ENCODE peak calls at places on chromosomes 4 and X, in eight cellular contexts. J is stomach, L is psoas muscle, C is fibroblast of lung, A is left ventricle myocardium inferior, O is AG10803, D is astrocyte of the spinal cord, P is cardiac muscle cell. N is an unnamed sample.

GRCh38 chr4:37188100-37188499 is 56.4 kb upstream of the NWD2 start:
- DNase-seq in J (no peak), L (no peak), C (no peak), A (no peak), O (no peak), D (no peak), P (no peak), N (no peak)

GRCh38 chrX:130829526-130830515 is 73.2 kb downstream of the ENOX2 start:
- DNase-seq in J (no peak), L (no peak), C (peak; percentile 27), A (no peak), O (no peak), D (no peak), P (no peak), N (no peak)

GRCh38 chrX:2608638-2609430 is 82.3 kb upstream of the CD99 start:
- DNase-seq in J (peak; percentile 89), L (peak; percentile 90), C (peak; percentile 81), A (peak; percentile 90), O (peak; percentile 83), D (peak; percentile 82), P (peak; percentile 86), N (peak; percentile 17)

GRCh38 chr4:126458993-126459392 is 1144.2 kb downstream of the FAT4 start:
- DNase-seq in J (no peak), L (no peak), C (peak; percentile 41), A (no peak), O (peak; percentile 58), D (peak; percentile 10), P (no peak), N (no peak)

GRCh38 chrX:39439910-39440733 is 638.9 kb downstream of the MID1IP1 start:
- DNase-seq in J (no peak), L (no peak), C (no peak), A (no peak), O (no peak), D (no peak), P (no peak), N (no peak)

GRCh38 chr4:137452799-137453198 is 79.5 kb downstream of the PCDH18 start:
- DNase-seq in J (no peak), L (no peak), C (no peak), A (no peak), O (no peak), D (no peak), P (no peak), N (no peak)

GRCh38 chr4:2071912-2072867 is 13.1 kb downstream of the NAT8L start:
- DNase-seq in J (no peak), L (peak; percentile 42), C (no peak), A (no peak), O (no peak), D (no peak), P (no peak), N (no peak)

GRCh38 chr4:103718993-103719319 is 829 bp downstream of the TACR3 start:
- DNase-seq in J (no peak), L (no peak), C (no peak), A (no peak), O (no peak), D (peak; percentile 16), P (peak; percentile 2), N (no peak)

GRCh38 chr4:165874799-165875371 is 1.8 kb downstream of the TLL1 start:
- DNase-seq in J (no peak), L (peak; percentile 51), C (no peak), A (peak; percentile 19), O (no peak), D (peak; percentile 6), P (peak; percentile 38), N (no peak)

GRCh38 chrX:140712413-140713173 is 3.0 kb downstream of the LINC00632 start:
- DNase-seq in J (peak; percentile 38), L (peak; percentile 62), C (peak; percentile 89), A (peak; percentile 39), O (peak; percentile 34), D (peak; percentile 82), P (peak; percentile 62), N (peak; percentile 54)

GRCh38 chrX:23820235-23820782 is 37.3 kb downstream of the SAT1 start:
- DNase-seq in J (no peak), L (no peak), C (no peak), A (no peak), O (no peak), D (no peak), P (no peak), N (no peak)

GRCh38 chrX:5306654-5307121 is 922.0 kb downstream of the NLGN4X start:
- DNase-seq in J (no peak), L (no peak), C (no peak), A (no peak), O (no peak), D (no peak), P (no peak), N (no peak)

GRCh38 chr4:33837043-33837442 is 2407.3 kb downstream of the ARAP2 start:
- DNase-seq in J (no peak), L (no peak), C (peak; percentile 79), A (no peak), O (peak; percentile 83), D (peak; percentile 83), P (no peak), N (peak; percentile 58)

GRCh38 chrX:120781416-120781815 is 94.2 kb downstream of the CT47B1 start:
- DNase-seq in J (no peak), L (no peak), C (peak; percentile 59), A (no peak), O (peak; percentile 48), D (peak; percentile 44), P (no peak), N (no peak)

GRCh38 chr4:57234252-57234775 is 124.1 kb upstream of the IGFBP7 start:
- DNase-seq in J (no peak), L (no peak), C (no peak), A (no peak), O (no peak), D (no peak), P (no peak), N (no peak)

GRCh38 chr4:152486414-152487389 is 49.2 kb downstream of the FBXW7 start:
- DNase-seq in J (no peak), L (no peak), C (no peak), A (no peak), O (no peak), D (no peak), P (no peak), N (no peak)

GRCh38 chr4:34953145-34953799 is 1291.0 kb downstream of the ARAP2 start:
- DNase-seq in J (no peak), L (no peak), C (no peak), A (no peak), O (no peak), D (no peak), P (no peak), N (no peak)

GRCh38 chr4:129822708-129823504 is 727.0 kb downstream of the C4orf33 start:
- DNase-seq in J (no peak), L (peak; percentile 53), C (no peak), A (peak; percentile 9), O (no peak), D (peak; percentile 9), P (peak; percentile 22), N (peak; percentile 62)

GRCh38 chr4:19239565-19239964 is 1012.1 kb upstream of the SLIT2 start:
- DNase-seq in J (no peak), L (no peak), C (no peak), A (no peak), O (no peak), D (peak; percentile 70), P (no peak), N (peak; percentile 31)

GRCh38 chr4:174522183-174523002 is at the start of gene HPGD:
- DNase-seq in J (peak; percentile 75), L (peak; percentile 74), C (no peak), A (peak; percentile 37), O (no peak), D (peak; percentile 7), P (peak; percentile 76), N (no peak)

GRCh38 chrX:11664211-11664888 is 1.4 kb downstream of the ARHGAP6 start:
- DNase-seq in J (no peak), L (peak; percentile 55), C (no peak), A (peak; percentile 15), O (no peak), D (peak; percentile 20), P (peak; percentile 14), N (no peak)

GRCh38 chr4:5724377-5724776 is 13.4 kb downstream of the EVC start:
- DNase-seq in J (no peak), L (no peak), C (no peak), A (no peak), O (no peak), D (no peak), P (no peak), N (no peak)

GRCh38 chr4:61223385-61223784 is 23.3 kb downstream of the ADGRL3 start:
- DNase-seq in J (no peak), L (no peak), C (no peak), A (no peak), O (no peak), D (no peak), P (no peak), N (no peak)
- H3K4me3 ChIP-seq in J (no peak overlapping the region), L (no peak overlapping the region), C (no peak overlapping the region), A (no peak overlapping the region), O (no peak overlapping the region), D (no peak overlapping the region), P (no peak overlapping the region), N (no peak overlapping the region)

DNA sequence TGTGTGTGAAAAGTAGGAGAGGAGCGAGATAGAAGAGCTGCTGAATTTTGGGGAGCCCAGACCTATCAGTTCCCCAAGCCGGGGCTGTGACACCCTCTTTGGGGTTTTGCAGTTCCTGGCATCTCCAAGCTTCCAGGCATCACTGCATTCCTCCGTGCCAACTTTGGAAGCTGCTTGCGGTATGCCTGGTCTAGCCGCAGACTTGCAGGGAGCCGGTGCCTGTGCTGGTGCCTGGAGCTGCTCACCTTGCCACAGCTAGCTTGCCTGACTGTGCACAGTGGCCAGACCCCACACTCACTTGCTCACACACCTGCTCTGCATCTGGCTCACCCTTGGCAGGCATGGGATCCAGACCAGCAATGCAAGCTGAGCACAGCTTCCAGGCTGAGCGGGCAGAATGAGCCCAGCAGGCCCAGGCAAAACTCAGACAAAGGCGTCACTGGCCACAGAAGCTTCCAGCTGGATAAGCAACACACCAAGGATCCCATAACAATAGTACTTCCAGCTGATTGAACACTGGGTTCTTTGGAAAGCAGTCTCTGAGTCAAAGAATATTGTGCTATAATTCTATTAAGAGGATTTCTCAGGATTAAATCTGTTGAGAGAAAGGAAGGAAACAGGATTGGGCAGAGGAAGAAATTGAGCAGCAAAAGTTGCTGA is 390.9 kb downstream of the TEX13C start:
- DNase-seq in J (no peak), L (no peak), C (no peak), A (no peak), O (no peak), D (no peak), P (no peak), N (no peak)
- TF ChIP-seq CTCF in J (no peak), L (no peak), C (no peak), A (no peak), O (no peak), D (no peak), P (no peak), N (no peak)

DNA sequence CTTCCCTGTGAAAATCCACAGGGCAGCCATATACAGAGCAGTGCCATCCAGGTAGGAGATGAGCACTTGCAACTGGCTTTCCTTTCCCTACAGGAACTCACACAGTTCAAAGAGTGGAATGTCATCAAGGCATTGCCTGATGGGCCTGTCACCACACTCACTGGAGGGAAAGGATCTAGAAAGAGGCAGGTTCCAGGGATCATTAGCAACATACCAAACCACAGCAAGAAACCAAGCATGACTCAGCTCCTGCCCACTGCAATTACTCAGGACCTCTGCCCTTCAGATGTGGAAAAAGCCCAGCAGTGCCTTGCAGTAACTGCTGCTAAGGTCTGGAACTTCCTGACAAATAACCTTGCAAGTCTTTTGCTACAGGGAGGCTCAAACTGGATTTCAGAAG is 101.2 kb downstream of the ZNF674 start:
- DNase-seq in J (no peak), L (no peak), C (peak; percentile 84), A (no peak), O (peak; percentile 87), D (peak; percentile 87), P (peak; percentile 5), N (peak; percentile 79)
- H3K4me3 ChIP-seq in J (no peak overlapping the region), L (no peak overlapping the region), C (no peak overlapping the region), A (no peak overlapping the region), O (no peak overlapping the region), D (no peak overlapping the region), P (no peak overlapping the region), N (no peak overlapping the region)

GRCh38 chrX:83529950-83530349 is 21.9 kb downstream of the POU3F4 start:
- DNase-seq in J (no peak), L (no peak), C (no peak), A (no peak), O (no peak), D (no peak), P (no peak), N (no peak)
- TF ChIP-seq CTCF in J (no peak), L (no peak), C (no peak), A (no peak), O (no peak), D (no peak), P (no peak), N (no peak)

N was measured in retinal pigment epithelial cell.